ENCODE peak calls at places on chromosome 14, in four cellular contexts. V, U, D and T are unnamed samples.

GRCh38 chr14:53711205-53711604 is 245.4 kb downstream of the BMP4 start:
- DNase-seq in V (no peak), U (no peak), D (no peak), T (no peak)

GRCh38 chr14:92516966-92517350 is 3.4 kb downstream of the RIN3 start:
- DNase-seq in V (peak), U (no peak), D (no peak), T (no peak)

GRCh38 chr14:67674139-67674479 is 323 bp downstream of the VTI1B start:
- DNase-seq in V (peak), U (peak), D (peak), T (peak)

GRCh38 chr14:81172881-81173280 is 47.9 kb downstream of the GTF2A1 start:
- DNase-seq in V (no peak), U (no peak), D (no peak), T (no peak)

GRCh38 chr14:35385042-35385839 is 19.3 kb downstream of the NFKBIA start:
- DNase-seq in V (no peak), U (peak), D (peak), T (no peak)

GRCh38 chr14:33686218-33686617 is 264.7 kb downstream of the EGLN3 start:
- DNase-seq in V (no peak), U (no peak), D (no peak), T (no peak)

GRCh38 chr14:101939771-101940170 is 24.6 kb upstream of the DYNC1H1 start:
- DNase-seq in V (no peak), U (no peak), D (no peak), T (no peak)

GRCh38 chr14:86625637-86626036 is 1095.7 kb downstream of the FLRT2 start:
- DNase-seq in V (no peak), U (no peak), D (no peak), T (no peak)

GRCh38 chr14:100056964-100057817 is 8.0 kb upstream of the EVL start:
- DNase-seq in V (no peak), U (no peak), D (no peak), T (no peak)

GRCh38 chr14:88914956-88915355 is 90.5 kb downstream of the TTC8 start:
- DNase-seq in V (no peak), U (no peak), D (no peak), T (no peak)

GRCh38 chr14:32358781-32359180 is 29.7 kb downstream of the AKAP6 start:
- DNase-seq in V (no peak), U (peak), D (no peak), T (no peak)

GRCh38 chr14:95547626-95548327 is 12.9 kb downstream of the GLRX5 start:
- DNase-seq in V (no peak), U (peak), D (no peak), T (no peak)

GRCh38 chr14:72480465-72481243 is 413.2 kb downstream of the DPF3 start:
- DNase-seq in V (no peak), U (no peak), D (no peak), T (no peak)

GRCh38 chr14:64541971-64542838 is 1.7 kb downstream of the HSPA2 start:
- DNase-seq in V (peak), U (no peak), D (no peak), T (peak)

GRCh38 chr14:55272922-55273321 is 1.7 kb downstream of the FBXO34 start:
- DNase-seq in V (no peak), U (no peak), D (no peak), T (no peak)

GRCh38 chr14:55276736-55277135 is 5.5 kb downstream of the FBXO34 start:
- DNase-seq in V (no peak), U (no peak), D (no peak), T (no peak)

GRCh38 chr14:55274144-55274543 is 2.9 kb downstream of the FBXO34 start:
- DNase-seq in V (no peak), U (no peak), D (no peak), T (no peak)

GRCh38 chr14:55272415-55272786 is 1.2 kb downstream of the FBXO34 start:
- DNase-seq in V (no peak), U (no peak), D (no peak), T (no peak)

GRCh38 chr14:55274760-55275159 is 3.5 kb downstream of the FBXO34 start:
- DNase-seq in V (no peak), U (no peak), D (no peak), T (no peak)
- TF ChIP-seq CTCF in V (no peak), U (no peak), D (no peak), T (no peak)

GRCh38 chr14:38208825-38209562 is 1.3 kb downstream of the SSTR1 start:
- DNase-seq in V (peak), U (peak), D (no peak), T (peak)
- TF ChIP-seq CTCF in V (no peak), U (peak), D (no peak), T (peak)

DNA sequence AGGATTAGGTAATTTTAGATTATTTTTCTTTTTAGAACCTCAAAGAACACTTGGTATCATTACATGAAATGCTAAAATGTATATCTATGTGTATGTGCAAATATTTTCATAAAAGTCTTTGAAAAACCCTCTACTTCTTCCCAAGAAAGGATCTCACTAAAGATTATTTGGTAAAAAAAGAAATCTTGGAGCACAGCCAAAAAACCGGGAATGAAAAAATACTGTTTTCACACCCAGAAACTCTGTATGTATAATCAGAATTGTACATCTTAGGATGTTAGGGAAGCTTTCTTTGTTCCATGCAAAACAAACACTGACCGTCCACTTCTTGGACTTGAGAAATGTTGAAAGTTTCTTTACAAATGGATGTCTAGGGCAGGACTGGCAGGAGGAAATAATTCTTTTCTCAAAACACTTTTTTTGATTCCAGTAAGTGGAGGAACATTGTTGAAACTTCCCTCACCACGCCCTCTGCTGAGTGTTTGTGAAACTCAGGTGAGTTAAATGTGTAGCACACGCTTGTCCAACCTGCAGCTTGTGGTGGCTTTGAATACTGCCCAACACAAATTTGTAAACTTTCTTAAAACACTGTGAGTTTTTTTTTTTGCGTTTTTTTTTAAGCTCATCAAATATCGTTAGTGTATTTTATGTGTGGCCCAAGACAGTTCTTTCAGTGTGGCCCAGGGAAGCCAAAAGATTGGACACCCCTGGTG is 26.5 kb downstream of the FBXO34 start:
- DNase-seq in V (no peak), U (no peak), D (no peak), T (no peak)
- TF ChIP-seq CTCF in V (no peak), U (no peak), D (no peak), T (no peak)

DNA sequence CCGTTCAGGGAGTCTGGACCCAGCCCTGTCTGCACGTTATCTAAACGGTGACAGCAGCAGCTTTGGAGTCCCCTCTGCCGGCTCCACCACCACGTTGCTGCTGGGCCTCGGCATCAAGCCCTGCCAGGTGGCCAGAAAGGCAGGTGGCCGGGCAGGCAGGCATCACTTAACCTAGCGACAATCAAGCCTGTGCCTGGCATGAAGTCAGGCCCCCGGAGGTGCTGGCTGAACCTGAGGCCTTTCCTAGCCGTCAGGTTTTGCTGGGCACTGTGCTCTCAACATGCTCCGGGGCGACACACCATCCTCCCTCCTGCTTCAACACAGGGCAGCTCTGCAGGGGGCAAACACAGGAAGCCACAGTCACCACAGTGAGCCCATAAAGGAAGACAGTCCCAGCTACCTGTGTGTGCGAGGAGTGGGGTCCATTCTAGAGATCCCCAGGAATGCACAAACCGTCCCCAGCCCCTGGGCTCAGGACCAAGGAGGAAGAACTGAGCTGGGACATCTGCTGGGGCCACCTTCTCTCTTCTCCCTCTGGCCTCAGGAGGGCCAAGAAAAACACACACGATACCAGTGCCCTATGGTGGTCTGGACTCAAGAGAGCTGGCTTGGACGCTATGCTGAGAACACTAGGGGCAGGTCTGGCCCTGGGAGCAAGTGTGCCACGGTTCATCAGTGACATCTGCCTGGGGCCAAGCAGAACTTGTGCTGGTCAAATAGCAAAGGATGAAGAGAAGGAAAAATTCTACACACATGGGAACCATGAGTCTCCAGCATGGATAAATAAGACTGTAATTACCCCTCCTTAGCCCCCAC is 44.7 kb downstream of the CCDC88C start:
- DNase-seq in V (peak), U (no peak), D (no peak), T (no peak)
- TF ChIP-seq CTCF in V (no peak), U (no peak), D (no peak), T (no peak)

GRCh38 chr14:104284636-104285482 is 146.5 kb downstream of the KIF26A start:
- DNase-seq in V (peak), U (no peak), D (no peak), T (no peak)

GRCh38 chr14:104281768-104282301 is 143.4 kb downstream of the KIF26A start:
- DNase-seq in V (peak), U (no peak), D (no peak), T (no peak)

GRCh38 chr14:104284107-104284592 is 145.8 kb downstream of the KIF26A start:
- DNase-seq in V (peak), U (peak), D (no peak), T (no peak)

GRCh38 chr14:104282332-104283196 is 144.2 kb downstream of the KIF26A start:
- DNase-seq in V (no peak), U (no peak), D (peak), T (no peak)

DNA sequence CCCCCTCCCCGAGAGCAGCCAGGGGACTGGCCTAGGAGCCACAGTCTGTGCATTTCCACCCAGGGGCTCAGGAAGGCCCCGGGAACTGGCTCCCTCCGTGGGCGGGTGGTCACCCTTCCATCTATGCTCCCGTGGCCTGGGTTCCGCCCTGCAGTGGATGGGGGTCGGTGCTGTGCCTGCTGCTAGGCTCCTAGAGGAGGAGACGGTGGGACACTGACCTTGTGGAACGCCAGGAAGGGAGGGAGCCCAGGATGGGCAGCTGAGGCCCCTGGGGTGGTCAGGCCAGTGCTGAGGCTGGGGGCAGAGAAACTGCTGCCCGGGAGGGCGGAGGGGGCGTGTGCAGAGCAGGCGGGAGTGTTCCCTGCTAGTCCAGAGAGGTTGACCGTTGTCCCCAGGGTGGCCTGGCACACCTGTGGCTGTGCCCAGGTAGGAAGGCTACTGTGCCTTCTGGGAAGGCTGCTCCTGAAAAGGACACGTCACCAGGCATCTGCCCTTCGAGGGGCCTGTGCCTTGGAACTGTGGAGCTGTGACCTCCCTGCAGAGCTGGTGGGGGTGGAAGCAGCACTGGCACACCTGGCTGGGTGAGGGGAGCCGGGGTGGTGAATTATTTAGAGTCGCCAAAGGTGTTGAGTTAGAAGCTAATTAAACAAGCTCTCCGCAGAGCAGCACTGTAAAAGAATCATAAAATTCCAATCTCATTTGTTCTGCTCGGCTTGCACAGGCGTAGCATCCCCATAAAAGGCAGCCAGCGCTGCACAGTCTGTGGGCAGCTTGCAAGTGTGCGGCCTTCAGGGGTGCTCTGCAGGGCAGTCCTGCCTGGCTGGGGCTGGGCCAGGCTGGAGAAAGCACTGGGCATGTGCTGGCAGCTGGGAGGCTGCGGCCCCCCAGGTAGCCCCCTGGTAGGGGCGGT is 145.1 kb downstream of the KIF26A start:
- DNase-seq in V (peak), U (peak), D (no peak), T (no peak)
- TF ChIP-seq CTCF in V (no peak), U (no peak), D (no peak), T (no peak)

GRCh38 chr14:22747769-22748168 is 18.7 kb upstream of the OXA1L start:
- DNase-seq in V (no peak), U (no peak), D (no peak), T (no peak)

GRCh38 chr14:22752422-22752821 is 14.1 kb upstream of the OXA1L start:
- DNase-seq in V (no peak), U (no peak), D (no peak), T (no peak)

GRCh38 chr14:22748188-22748587 is 18.3 kb upstream of the OXA1L start:
- DNase-seq in V (no peak), U (no peak), D (no peak), T (no peak)

GRCh38 chr14:22753586-22753985 is 12.9 kb upstream of the OXA1L start:
- DNase-seq in V (no peak), U (no peak), D (no peak), T (no peak)

GRCh38 chr14:22748691-22749090 is 17.8 kb upstream of the OXA1L start:
- DNase-seq in V (no peak), U (no peak), D (no peak), T (no peak)
- TF ChIP-seq CTCF in V (no peak), U (no peak), D (no peak), T (no peak)

DNA sequence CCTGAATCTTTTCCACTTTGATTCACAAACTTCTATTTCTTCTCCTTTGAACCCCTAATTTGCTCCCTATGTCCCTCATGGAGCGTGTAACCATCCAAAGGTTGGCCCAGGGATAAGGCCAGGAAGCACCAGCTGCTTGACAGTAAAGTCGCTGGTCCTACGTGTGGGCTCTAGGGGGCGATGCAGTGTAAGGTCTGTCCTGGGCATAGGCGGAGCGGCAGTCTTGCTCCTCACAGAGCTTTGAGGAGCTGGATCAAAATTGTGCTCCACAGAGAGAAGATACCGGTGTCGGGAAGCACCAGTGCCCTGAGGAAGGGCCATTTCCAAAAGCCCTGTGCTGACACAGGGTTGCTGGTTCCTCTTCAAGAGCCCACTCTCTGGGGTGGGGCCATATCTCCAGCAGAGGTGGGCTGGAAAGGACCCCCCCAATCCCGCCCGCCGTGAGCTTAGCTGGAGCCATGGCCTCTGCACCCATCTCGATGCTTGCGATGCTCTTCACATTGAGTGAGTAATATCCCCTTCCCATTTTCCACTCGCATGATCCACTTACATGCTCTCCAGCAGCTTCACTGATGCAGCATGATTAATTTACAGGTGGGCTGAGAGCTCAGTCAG is 49.9 kb upstream of the OR4E1 start:
- DNase-seq in V (no peak), U (peak), D (no peak), T (peak)
- TF ChIP-seq CTCF in V (no peak), U (peak), D (no peak), T (peak)

GRCh38 chr14:65957631-65958205 is 528.5 kb upstream of the CCDC196 start:
- DNase-seq in V (no peak), U (no peak), D (no peak), T (peak)

GRCh38 chr14:65961004-65961403 is 525.2 kb upstream of the CCDC196 start:
- DNase-seq in V (peak), U (peak), D (no peak), T (peak)

GRCh38 chr14:65962952-65963351 is 523.2 kb upstream of the CCDC196 start:
- DNase-seq in V (no peak), U (no peak), D (no peak), T (no peak)

GRCh38 chr14:65958664-65959562 is 527.3 kb upstream of the CCDC196 start:
- DNase-seq in V (no peak), U (peak), D (no peak), T (no peak)

GRCh38 chr14:65959563-65960024 is 526.6 kb upstream of the CCDC196 start:
- DNase-seq in V (no peak), U (no peak), D (no peak), T (no peak)
- TF ChIP-seq CTCF in V (peak), U (no peak), D (peak), T (no peak)